ENCODE peak calls at places on chromosomes 5 and 9, in five cellular contexts. Q is cerebellum, L is prostate gland, V is nephron progenitor cell, T is GM23338. O is an unnamed sample.

GRCh38 chr5:6454628-6455053 is 6.0 kb downstream of the UBE2QL1 start:
- DNase-seq in L (no peak), T (no peak), V (no peak), Q (no peak), O (no peak)

GRCh38 chr9:8677725-8678124 is 878.1 kb upstream of the DMAC1 start:
- DNase-seq in T (peak; percentile 48), Q (no peak), V (no peak), L (no peak), O (peak; percentile 53)

GRCh38 chr5:12174734-12175133 is 270.5 kb upstream of the CTNND2 start:
- DNase-seq in L (no peak), V (no peak), Q (no peak), T (peak; percentile 6), O (no peak)

GRCh38 chr9:137619240-137620090 is 660 bp downstream of the EHMT1 start:
- DNase-seq in Q (peak; percentile 40), V (peak; percentile 44), L (no peak), T (peak; percentile 51), O (peak; percentile 45)

GRCh38 chr5:149228610-149229297 is 42.9 kb upstream of the AFAP1L1 start:
- DNase-seq in T (peak; percentile 74), Q (peak; percentile 80), L (peak; percentile 49), V (no peak), O (peak; percentile 80)

GRCh38 chr5:141811287-141812155 is 66.7 kb downstream of the PCDH1 start:
- DNase-seq in L (no peak), V (peak; percentile 68), T (peak; percentile 95), Q (peak; percentile 80), O (peak; percentile 76)

GRCh38 chr5:169864483-169864882 is 115.8 kb downstream of the INSYN2B start:
- DNase-seq in Q (no peak), V (no peak), L (no peak), T (no peak), O (no peak)

GRCh38 chr9:8338249-8338721 is 538.7 kb upstream of the DMAC1 start:
- DNase-seq in T (no peak), V (no peak), L (no peak), Q (no peak), O (no peak)

GRCh38 chr9:130495067-130495466 is 50.3 kb downstream of the ASS1 start:
- DNase-seq in L (no peak), T (no peak), V (no peak), Q (no peak), O (no peak)

GRCh38 chr5:116442095-116442534 is 132.5 kb downstream of the SEMA6A start:
- DNase-seq in T (peak; percentile 48), L (no peak), V (no peak), Q (peak; percentile 89), O (no peak)

GRCh38 chr9:137178939-137179630 is 7.2 kb upstream of the TMEM210 start:
- DNase-seq in T (no peak), V (no peak), L (no peak), Q (no peak), O (no peak)

GRCh38 chr5:74490814-74491213 is 149.7 kb downstream of the ENC1 start:
- DNase-seq in L (no peak), Q (no peak), T (no peak), V (no peak), O (no peak)

GRCh38 chr9:69001921-69002320 is 12.0 kb downstream of the PRKACG start:
- DNase-seq in V (no peak), Q (peak; percentile 46), T (no peak), L (no peak), O (no peak)

GRCh38 chr9:105418588-105419108 is 29.2 kb upstream of the FSD1L start:
- DNase-seq in T (no peak), V (no peak), L (no peak), Q (no peak), O (no peak)

GRCh38 chr5:87576867-87577266 is 164.1 kb upstream of the CCNH start:
- DNase-seq in V (no peak), Q (no peak), L (no peak), T (no peak), O (no peak)

GRCh38 chr5:125372694-125373621 is 626.5 kb upstream of the ZNF608 start:
- DNase-seq in L (no peak), T (peak; percentile 69), V (no peak), Q (no peak), O (peak; percentile 94)

O was measured in mesendoderm.